ENCODE peak calls at places on chromosomes 13 and 19, in nine cellular contexts. E, F, B, G, L, U, P, Z and T are unnamed samples.

GRCh38 chr13:40388617-40389016 is 277.8 kb downstream of the FOXO1 start:
- DNase-seq in G (no peak), B (no peak), U (no peak), P (no peak), E (no peak), L (peak), Z (no peak), F (no peak), T (no peak)

GRCh38 chr13:111908981-111909380 is 158.0 kb upstream of the SOX1 start:
- DNase-seq in U (peak), G (no peak), P (no peak), B (no peak), L (no peak), E (no peak), F (no peak), Z (no peak), T (no peak)

GRCh38 chr19:2490659-2491058 is 14.7 kb downstream of the GADD45B start:
- DNase-seq in Z (no peak), G (no peak), P (no peak), L (no peak), E (no peak), F (no peak), U (no peak), B (no peak), T (no peak)

GRCh38 chr19:58033741-58034475 is at the start of gene ZSCAN1:
- DNase-seq in F (peak), Z (no peak), L (no peak), P (peak), G (peak), U (peak), E (no peak), B (peak), T (no peak)

GRCh38 chr19:2573916-2574315 is 98.0 kb downstream of the GADD45B start:
- DNase-seq in L (no peak), F (no peak), G (no peak), U (peak), B (no peak), Z (no peak), P (no peak), E (no peak), T (no peak)

GRCh38 chr13:29684441-29684840 is 89.0 kb upstream of the SLC7A1 start:
- DNase-seq in Z (no peak), U (no peak), F (peak), P (no peak), L (no peak), B (no peak), E (no peak), G (no peak), T (no peak)

GRCh38 chr19:38929929-38930775 is at the start of gene SARS2:
- DNase-seq in F (peak), U (peak), P (peak), Z (peak), E (no peak), B (peak), L (peak), G (peak), T (peak)

GRCh38 chr19:41626877-41627276 is at the start of gene CEACAM4:
- DNase-seq in B (no peak), G (peak), L (no peak), P (no peak), F (no peak), E (no peak), Z (no peak), U (no peak), T (no peak)

GRCh38 chr19:11418518-11419506 is at the start of gene RGL3:
- DNase-seq in L (no peak), G (peak), B (no peak), Z (no peak), E (no peak), P (peak), U (peak), F (no peak), T (no peak)

GRCh38 chr19:8681345-8682021 is 17.1 kb downstream of the ACTL9 start:
- DNase-seq in B (no peak), U (no peak), P (no peak), E (no peak), F (no peak), Z (no peak), G (no peak), L (no peak), T (no peak)

GRCh38 chr13:62293081-62293480 is 877.4 kb upstream of the PCDH20 start:
- DNase-seq in F (peak), Z (no peak), P (no peak), L (no peak), E (no peak), G (no peak), U (no peak), B (no peak), T (no peak)

GRCh38 chr13:84360843-84361242 is 478.6 kb upstream of the SLITRK1 start:
- DNase-seq in L (no peak), P (no peak), E (no peak), Z (no peak), B (no peak), F (no peak), U (no peak), G (no peak), T (no peak)

GRCh38 chr19:6693056-6693471 is 23.1 kb upstream of the TNFSF14 start:
- DNase-seq in Z (no peak), U (no peak), F (no peak), E (no peak), P (no peak), G (no peak), L (no peak), B (peak), T (no peak)

GRCh38 chr13:29847501-29847983 is 2.9 kb downstream of the UBL3 start:
- DNase-seq in E (no peak), F (peak), Z (no peak), G (no peak), P (peak), U (no peak), B (peak), L (no peak), T (no peak)

GRCh38 chr13:37109080-37109678 is 3.7 kb upstream of the CSNK1A1L start:
- DNase-seq in P (peak), G (no peak), F (peak), B (no peak), L (no peak), Z (peak), E (no peak), U (no peak), T (no peak)

GRCh38 chr19:18126097-18126496 is 26.9 kb upstream of the PIK3R2 start:
- DNase-seq in E (no peak), L (no peak), G (no peak), B (no peak), F (no peak), P (no peak), U (no peak), Z (no peak), T (no peak)

GRCh38 chr13:60398949-60399589 is 2.0 kb downstream of the TDRD3 start:
- DNase-seq in F (peak), U (no peak), Z (no peak), P (peak), B (peak), L (no peak), G (no peak), E (no peak), T (no peak)

GRCh38 chr13:29936051-29936813 is 85.8 kb upstream of the UBL3 start:
- DNase-seq in F (no peak), U (no peak), E (no peak), L (no peak), B (no peak), Z (no peak), G (no peak), P (no peak), T (no peak)

GRCh38 chr13:44015133-44015532 is 135.4 kb downstream of the LACC1 start:
- DNase-seq in Z (no peak), F (no peak), G (no peak), L (no peak), U (no peak), E (no peak), P (no peak), B (no peak), T (no peak)

GRCh38 chr13:113740286-113740556 is 18.8 kb upstream of the TMEM255B start:
- DNase-seq in Z (no peak), P (no peak), L (no peak), B (no peak), G (no peak), E (no peak), U (no peak), F (no peak), T (no peak)

GRCh38 chr19:55285225-55285890 is 1.6 kb downstream of the BRSK1 start:
- DNase-seq in E (no peak), U (no peak), F (no peak), P (no peak), B (no peak), G (no peak), Z (no peak), L (no peak), T (no peak)
- H3K4me3 ChIP-seq in E (no peak), U (no peak), F (no peak), P (peak), B (no peak), G (no peak), Z (peak), L (no peak), T (peak)

GRCh38 chr13:21674271-21675009 is 3.6 kb downstream of the FGF9 start:
- DNase-seq in B (no peak), F (no peak), P (peak), Z (no peak), L (no peak), G (peak), E (no peak), U (no peak), T (no peak)
- H3K4me3 ChIP-seq in B (peak), F (peak), P (peak), Z (peak), L (peak), G (peak), E (peak), U (peak), T (peak)

GRCh38 chr19:16585808-16586476 is 13.7 kb upstream of the SLC35E1 start:
- DNase-seq in L (no peak), P (no peak), U (no peak), B (no peak), Z (no peak), F (no peak), G (no peak), E (no peak), T (no peak)
- H3K4me3 ChIP-seq in L (no peak), P (no peak), U (no peak), B (no peak), Z (no peak), F (no peak), G (peak), E (no peak), T (no peak)

GRCh38 chr19:30449191-30449590 is 77.0 kb downstream of the ZNF536 start:
- DNase-seq in P (no peak), G (no peak), B (no peak), U (no peak), F (no peak), Z (no peak), L (no peak), E (no peak), T (no peak)

GRCh38 chr19:30446844-30447243 is 74.7 kb downstream of the ZNF536 start:
- DNase-seq in B (no peak), E (no peak), U (no peak), P (no peak), Z (no peak), G (no peak), F (no peak), L (no peak), T (no peak)

GRCh38 chr19:30445385-30445784 is 73.2 kb downstream of the ZNF536 start:
- DNase-seq in L (no peak), U (peak), Z (no peak), G (no peak), P (no peak), E (no peak), F (no peak), B (no peak), T (no peak)

GRCh38 chr19:30448386-30449130 is 76.4 kb downstream of the ZNF536 start:
- DNase-seq in P (no peak), G (no peak), E (no peak), F (no peak), B (no peak), Z (no peak), L (no peak), U (no peak), T (no peak)

DNA sequence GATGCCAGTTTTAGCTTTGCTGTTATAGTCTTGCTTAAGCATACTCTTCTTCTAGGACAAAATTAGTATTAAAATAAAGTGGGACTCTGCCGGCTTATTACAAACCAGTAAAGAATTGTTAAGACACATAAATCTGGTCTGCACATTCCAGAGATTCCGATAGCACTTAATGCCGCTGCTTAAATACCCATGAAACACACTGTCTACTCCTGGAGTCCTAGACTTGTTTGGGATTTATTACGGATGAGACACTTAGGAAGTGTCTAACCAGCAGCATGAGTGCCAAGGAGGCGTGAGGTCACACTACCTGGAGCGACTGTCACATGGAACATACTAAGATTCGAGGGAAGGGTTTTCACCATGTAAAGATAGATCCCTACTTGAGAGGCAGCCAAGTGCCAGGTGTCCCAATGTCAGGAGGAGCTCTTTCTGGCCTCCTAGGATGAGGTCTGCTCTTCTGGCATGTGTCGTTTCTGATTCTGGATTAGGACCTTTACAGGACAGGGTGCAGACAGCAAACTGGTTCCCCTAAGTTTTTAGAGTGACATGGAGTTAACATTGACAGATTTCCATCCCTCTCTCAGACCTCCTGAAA is 75.2 kb downstream of the ZNF536 start:
- DNase-seq in E (no peak), Z (no peak), B (no peak), P (no peak), F (no peak), U (no peak), G (no peak), L (no peak), T (no peak)
- H3K4me3 ChIP-seq in E (no peak), Z (no peak), B (no peak), P (no peak), F (no peak), U (no peak), G (no peak), L (no peak), T (no peak)

GRCh38 chr19:15195381-15195964 is 5.3 kb downstream of the NOTCH3 start:
- DNase-seq in L (no peak), E (peak), F (peak), B (no peak), Z (no peak), P (peak), G (peak), U (peak), T (peak)
- H3K4me3 ChIP-seq in L (no peak), E (peak), F (peak), B (peak), Z (peak), P (peak), G (peak), U (no peak), T (peak)

GRCh38 chr19:1416014-1416841 is 8.8 kb downstream of the DAZAP1 start:
- DNase-seq in B (no peak), Z (no peak), L (no peak), G (no peak), F (peak), P (no peak), U (no peak), E (no peak), T (no peak)
- H3K4me3 ChIP-seq in B (no peak), Z (peak), L (no peak), G (peak), F (no peak), P (no peak), U (no peak), E (no peak), T (no peak)

GRCh38 chr13:94967183-94968039 is 255.1 kb upstream of the SOX21 start:
- DNase-seq in B (no peak), Z (no peak), P (peak), U (no peak), G (no peak), L (no peak), F (no peak), E (no peak), T (no peak)
- H3K4me3 ChIP-seq in B (peak), Z (peak), P (peak), U (no peak), G (peak), L (no peak), F (no peak), E (no peak), T (peak)

DNA sequence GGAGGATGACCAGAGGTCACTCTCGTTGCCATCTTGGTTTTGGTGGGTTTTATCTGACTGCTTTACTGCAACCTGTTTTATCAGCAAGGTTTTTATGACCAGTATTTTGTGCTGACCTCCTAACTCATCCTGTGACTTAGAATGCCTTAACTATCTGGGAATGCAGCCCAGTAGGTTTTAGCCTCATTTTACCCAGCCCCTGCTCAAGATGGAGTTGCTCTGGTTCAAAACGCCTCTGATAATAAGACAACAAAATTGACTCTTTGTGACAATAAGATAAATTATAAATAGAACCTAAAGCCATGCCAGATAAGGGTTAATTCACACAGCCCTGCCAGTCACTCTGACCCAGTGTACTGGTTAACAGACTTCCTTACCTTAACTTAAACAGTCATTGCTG is 267.7 kb upstream of the MAB21L1 start:
- DNase-seq in E (no peak), P (no peak), G (no peak), L (no peak), Z (no peak), U (no peak), F (no peak), B (no peak), T (no peak)
- H3K4me3 ChIP-seq in E (no peak), P (no peak), G (no peak), L (no peak), Z (no peak), U (no peak), F (no peak), B (no peak), T (no peak)

GRCh38 chr13:99085139-99085845 is 107.4 kb upstream of the DOCK9 start:
- DNase-seq in B (peak), P (peak), E (no peak), U (peak), L (no peak), G (no peak), Z (no peak), F (no peak), T (no peak)
- H3K4me3 ChIP-seq in B (peak), P (peak), E (peak), U (peak), L (peak), G (peak), Z (no peak), F (peak), T (peak)

GRCh38 chr19:19538077-19538764 is at the start of gene CILP2:
- DNase-seq in Z (no peak), P (peak), E (peak), L (peak), B (peak), G (peak), U (no peak), F (no peak), T (no peak)
- H3K4me3 ChIP-seq in Z (peak), P (peak), E (peak), L (no peak), B (peak), G (peak), U (no peak), F (no peak), T (peak)